ENCODE peak calls at places on chromosomes 12 and 14, in six cellular contexts. D is IMR-90, C is right lobe of liver, I is endothelial cell, H is left lung, J is AG10803. S is an unnamed sample.

GRCh38 chr12:52975820-52976573 is 27.1 kb downstream of the KRT18 start:
- DNase-seq in H (no peak), C (no peak), J (peak), I (peak), D (peak), S (peak)

GRCh38 chr12:52741378-52742195 is 35.6 kb downstream of the KRT76 start:
- DNase-seq in H (no peak), D (peak), I (peak), C (no peak), J (peak), S (peak)

GRCh38 chr14:71720978-71721624 is 211.1 kb upstream of the RGS6 start:
- DNase-seq in D (peak), H (no peak), J (peak), C (no peak), I (peak), S (no peak)

GRCh38 chr12:103745962-103746361 is 95.1 kb downstream of the NT5DC3 start:
- DNase-seq in H (no peak), I (no peak), C (no peak), J (no peak), D (no peak), S (no peak)

GRCh38 chr14:99821519-99822165 is 28.4 kb downstream of the EML1 start:
- DNase-seq in C (no peak), J (peak), H (no peak), I (no peak), D (peak), S (no peak)

GRCh38 chr12:10718279-10718821 is 4.8 kb downstream of the YBX3 start:
- DNase-seq in I (no peak), J (peak), H (no peak), C (no peak), D (peak), S (no peak)

GRCh38 chr14:105382343-105383082 is 15.8 kb upstream of the TEX22 start:
- DNase-seq in H (peak), J (no peak), C (peak), I (no peak), D (no peak), S (no peak)

GRCh38 chr12:59036973-59037807 is 116.9 kb upstream of the LRIG3 start:
- DNase-seq in J (peak), H (no peak), D (peak), I (no peak), C (no peak), S (no peak)

GRCh38 chr12:120067901-120068300 is 48.7 kb downstream of the RAB35 start:
- DNase-seq in I (no peak), D (no peak), C (no peak), J (no peak), H (no peak), S (no peak)

GRCh38 chr12:2958432-2959193 is 584 bp upstream of the TEAD4 start:
- DNase-seq in C (no peak), H (peak), J (peak), D (peak), I (peak), S (peak)

GRCh38 chr12:27965966-27966365 is 6.6 kb downstream of the PTHLH start:
- DNase-seq in H (no peak), J (peak), C (no peak), I (no peak), D (peak), S (no peak)

GRCh38 chr12:47105914-47106674 is 26.3 kb upstream of the AMIGO2 start:
- DNase-seq in J (no peak), I (no peak), D (no peak), H (no peak), C (no peak), S (no peak)

GRCh38 chr14:99391671-99392070 is 89.0 kb downstream of the SETD3 start:
- DNase-seq in J (peak), I (no peak), H (no peak), C (no peak), D (peak), S (no peak)

GRCh38 chr12:45208604-45209487 is 7.0 kb upstream of the ANO6 start:
- DNase-seq in I (no peak), H (no peak), D (peak), C (no peak), J (peak), S (no peak)

GRCh38 chr12:30614031-30614430 is 81.6 kb downstream of the IPO8 start:
- DNase-seq in I (no peak), D (no peak), C (no peak), J (no peak), H (no peak), S (no peak)

GRCh38 chr12:106841471-106842302 is 67.2 kb downstream of the RIC8B start:
- DNase-seq in C (no peak), I (peak), H (no peak), J (peak), D (peak), S (no peak)

GRCh38 chr12:15794196-15794595 is 5.0 kb upstream of the EPS8 start:
- DNase-seq in I (no peak), D (no peak), J (no peak), H (no peak), C (no peak), S (no peak)

GRCh38 chr14:105041841-105042765 is 21.2 kb upstream of the CDCA4 start:
- DNase-seq in J (no peak), I (no peak), C (no peak), H (peak), D (no peak), S (no peak)

GRCh38 chr14:74437654-74438053 is 11.6 kb upstream of the SYNDIG1L start:
- DNase-seq in J (no peak), I (peak), D (no peak), H (no peak), C (no peak), S (no peak)

GRCh38 chr12:9064201-9064814 is 51.4 kb downstream of the A2M start:
- DNase-seq in J (peak), D (peak), H (peak), C (peak), I (peak), S (peak)

GRCh38 chr14:79320561-79320960 is 890.7 kb downstream of the DIO2 start:
- DNase-seq in D (no peak), I (no peak), C (no peak), J (no peak), H (no peak), S (no peak)

GRCh38 chr12:130452546-130452945 is 114.9 kb downstream of the PIWIL1 start:
- DNase-seq in J (no peak), I (no peak), H (peak), D (no peak), C (peak), S (no peak)

GRCh38 chr14:66074546-66074945 is 411.6 kb upstream of the CCDC196 start:
- DNase-seq in C (no peak), D (no peak), I (no peak), H (no peak), J (no peak), S (no peak)

GRCh38 chr12:23169012-23170003 is 544.3 kb downstream of the ETNK1 start:
- DNase-seq in H (no peak), I (no peak), J (no peak), D (no peak), C (no peak), S (no peak)

GRCh38 chr12:109500406-109501185 is 23.2 kb downstream of the UBE3B start:
- DNase-seq in H (no peak), J (no peak), D (no peak), C (no peak), I (no peak), S (no peak)

GRCh38 chr12:94169966-94170689 is 21.8 kb downstream of the PLXNC1 start:
- DNase-seq in I (no peak), C (no peak), H (no peak), D (no peak), J (no peak), S (no peak)

GRCh38 chr12:94171595-94171930 is 23.2 kb downstream of the PLXNC1 start:
- DNase-seq in I (no peak), H (no peak), C (no peak), D (peak), J (peak), S (no peak)

GRCh38 chr12:94168041-94168440 is 19.7 kb downstream of the PLXNC1 start:
- DNase-seq in J (no peak), D (no peak), C (no peak), I (no peak), H (no peak), S (no peak)

GRCh38 chr12:94170690-94171594 is 22.6 kb downstream of the PLXNC1 start:
- DNase-seq in I (no peak), H (no peak), C (no peak), J (no peak), D (no peak), S (no peak)

GRCh38 chr12:94169495-94169894 is 21.1 kb downstream of the PLXNC1 start:
- DNase-seq in I (no peak), C (no peak), H (no peak), D (no peak), J (no peak), S (no peak)
- TF ChIP-seq CTCF in I (no peak), C (no peak), H (no peak), D (no peak), J (no peak), S (no peak)

GRCh38 chr12:78120866-78121590 is 290.3 kb downstream of the NAV3 start:
- DNase-seq in H (no peak), C (no peak), J (peak), I (no peak), D (peak), S (no peak)
- TF ChIP-seq CTCF in H (no peak), C (peak), J (peak), I (no peak), D (peak), S (no peak)

GRCh38 chr14:21860172-21860571 is 186.6 kb upstream of the OR4E1 start:
- DNase-seq in I (peak), H (no peak), C (no peak), D (no peak), J (no peak), S (no peak)
- TF ChIP-seq CTCF in I (peak), H (peak), C (peak), D (peak), J (no peak), S (peak)

GRCh38 chr12:67415473-67415872 is 146.3 kb downstream of the CAND1 start:
- DNase-seq in I (peak), C (no peak), H (no peak), J (peak), D (peak), S (no peak)
- TF ChIP-seq CTCF in I (no peak), C (peak), H (no peak), J (peak), D (peak), S (no peak)

DNA sequence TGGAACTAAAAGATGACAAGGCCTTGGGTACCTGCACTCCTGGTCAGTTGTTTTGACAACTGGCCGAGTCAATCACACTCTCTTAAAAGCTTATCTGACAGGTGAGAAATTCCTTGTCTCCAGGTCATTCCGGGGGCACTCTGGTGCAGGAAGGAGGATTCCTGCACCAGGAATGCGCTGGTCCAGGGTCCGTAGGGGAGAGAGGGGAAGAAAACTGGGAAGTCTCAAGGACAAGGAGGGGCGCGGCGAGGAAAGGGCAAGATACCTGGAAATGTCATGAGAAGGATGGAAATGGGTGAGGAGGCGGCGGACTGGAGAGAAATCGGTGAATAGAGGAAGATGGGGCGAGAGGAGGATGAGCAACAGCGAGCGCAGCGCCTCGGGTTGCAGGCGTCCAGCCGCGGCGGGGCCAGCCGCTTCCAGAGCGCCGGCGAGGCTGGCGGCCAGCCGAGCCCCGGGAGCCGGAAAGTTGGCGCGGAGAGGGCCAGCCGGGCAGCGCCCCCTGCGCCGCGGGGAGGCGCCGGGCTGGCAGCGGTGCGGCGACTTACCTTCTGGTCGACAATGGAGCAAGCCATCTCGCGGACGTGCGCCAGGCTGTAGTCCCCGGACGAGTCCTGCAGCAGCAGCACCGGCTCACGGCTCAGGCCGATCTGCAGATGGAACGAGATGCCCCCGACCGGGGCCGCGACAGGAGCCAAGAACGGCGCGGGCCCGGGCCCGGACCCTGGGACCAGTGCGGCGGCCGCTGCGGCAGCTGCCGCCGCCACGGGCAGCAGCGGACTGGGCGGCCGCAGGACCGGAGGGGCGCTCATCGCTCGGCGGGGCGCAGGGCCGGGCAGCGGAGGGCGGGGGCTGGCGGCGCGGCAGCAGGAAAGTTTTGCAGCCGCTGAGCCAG is 699 bp downstream of the PRKD1 start:
- DNase-seq in H (peak), I (peak), J (peak), C (peak), D (peak), S (peak)
- TF ChIP-seq CTCF in H (no peak), I (no peak), J (no peak), C (peak), D (peak), S (no peak)

GRCh38 chr12:92056290-92056689 is 89.4 kb downstream of the BTG1 start:
- DNase-seq in D (no peak), J (no peak), I (no peak), C (no peak), H (no peak), S (no peak)
- TF ChIP-seq CTCF in D (no peak), J (no peak), I (no peak), C (no peak), H (no peak), S (no peak)

GRCh38 chr14:61695695-61696527 is 598 bp downstream of the HIF1A start:
- DNase-seq in I (peak), D (peak), C (peak), H (peak), J (peak), S (peak)

GRCh38 chr14:61696753-61697318 is 1.5 kb downstream of the HIF1A start:
- DNase-seq in I (no peak), C (no peak), H (no peak), D (no peak), J (no peak), S (no peak)

GRCh38 chr14:61698216-61698980 is 3.1 kb downstream of the HIF1A start:
- DNase-seq in J (no peak), D (no peak), H (no peak), C (no peak), I (no peak), S (no peak)

GRCh38 chr14:61694039-61694438 is 1.3 kb upstream of the HIF1A start:
- DNase-seq in J (no peak), H (no peak), C (no peak), I (no peak), D (no peak), S (no peak)

DNA sequence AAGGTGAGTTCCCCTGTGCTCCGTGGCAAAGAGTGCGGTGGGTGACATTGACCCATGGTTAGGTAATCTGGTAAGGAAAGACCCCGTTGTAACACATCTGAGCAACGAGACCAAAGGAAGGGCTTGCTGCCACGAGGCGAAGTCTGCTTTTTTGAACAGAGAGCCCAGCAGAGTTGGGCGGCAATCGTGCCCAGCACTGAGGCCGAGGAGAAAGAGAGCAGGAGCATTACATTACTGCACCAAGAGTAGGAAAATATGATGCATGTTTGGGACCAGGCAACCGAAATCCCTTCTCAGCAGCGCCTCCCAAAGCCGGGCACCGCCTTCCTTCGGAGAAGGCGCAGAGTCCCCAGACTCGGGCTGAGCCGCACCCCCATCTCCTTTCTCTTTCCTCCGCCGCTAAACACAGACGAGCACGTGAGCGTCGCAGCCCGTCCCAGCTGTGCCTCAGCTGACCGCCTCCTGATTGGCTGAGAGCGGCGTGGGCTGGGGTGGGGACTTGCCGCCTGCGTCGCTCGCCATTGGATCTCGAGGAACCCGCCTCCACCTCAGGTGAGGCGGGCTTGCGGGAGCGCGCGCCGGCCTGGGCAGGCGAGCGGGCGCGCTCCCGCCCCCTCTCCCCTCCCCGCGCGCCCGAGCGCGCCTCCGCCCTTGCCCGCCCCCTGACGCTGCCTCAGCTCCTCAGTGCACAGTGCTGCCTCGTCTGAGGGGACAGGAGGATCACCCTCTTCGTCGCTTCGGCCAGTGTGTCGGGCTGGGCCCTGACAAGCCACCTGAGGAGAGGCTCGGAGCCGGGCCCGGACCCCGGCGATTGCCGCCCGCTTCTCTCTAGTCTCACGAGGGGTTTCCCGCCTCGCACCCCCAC is at the start of gene HIF1A:
- DNase-seq in D (peak), J (peak), C (peak), H (peak), I (peak), S (peak)
- TF ChIP-seq CTCF in D (peak), J (peak), C (no peak), H (no peak), I (no peak), S (no peak)

S was measured in mesothelial cell of epicardium.